ENCODE peak calls at places on chromosomes 12 and 14, in five cellular contexts. I is A549, D is A673, L is erythroblast, N is HL-60. R is an unnamed sample.

GRCh38 chr12:117047810-117048584 is 51.2 kb downstream of the TESC start:
- DNase-seq in I (no peak), D (no peak), L (no peak), N (no peak), R (no peak)

GRCh38 chr12:56084958-56085543 is 5.1 kb downstream of the ERBB3 start:
- DNase-seq in I (peak; percentile 62), D (peak; percentile 54), L (peak; percentile 57), N (peak; percentile 20), R (no peak)

GRCh38 chr14:67428501-67429031 is 16.6 kb upstream of the PLEK2 start:
- DNase-seq in I (no peak), D (no peak), L (peak; percentile 30), N (no peak), R (no peak)

GRCh38 chr14:93200553-93200952 is 6.3 kb downstream of the GON7 start:
- DNase-seq in I (no peak), D (no peak), L (no peak), N (no peak), R (no peak)

GRCh38 chr14:94089479-94089878 is 8.4 kb downstream of the IFI27L1 start:
- DNase-seq in I (no peak), D (no peak), L (no peak), N (no peak), R (no peak)

GRCh38 chr12:11578461-11578993 is 70.9 kb upstream of the ETV6 start:
- DNase-seq in I (no peak), D (no peak), L (no peak), N (no peak), R (no peak)

GRCh38 chr14:59511916-59512530 is 27.7 kb downstream of the JKAMP start:
- DNase-seq in I (peak; percentile 24), D (peak; percentile 72), L (peak; percentile 19), N (no peak), R (no peak)

GRCh38 chr12:19035552-19035951 is 94.0 kb upstream of the PLEKHA5 start:
- DNase-seq in I (no peak), D (no peak), L (no peak), N (no peak), R (no peak)

GRCh38 chr12:52171950-52172512 is 19.8 kb downstream of the KRT80 start:
- DNase-seq in I (peak; percentile 66), D (no peak), L (no peak), N (peak; percentile 63), R (no peak)

GRCh38 chr12:109738878-109739665 is 25.4 kb downstream of the FAM222A start:
- DNase-seq in I (no peak), D (no peak), L (no peak), N (no peak), R (no peak)

GRCh38 chr12:93361159-93361919 is 16.4 kb upstream of the NUDT4 start:
- DNase-seq in I (no peak), D (peak; percentile 47), L (peak; percentile 66), N (no peak), R (no peak)

GRCh38 chr14:71103662-71104484 is 196.6 kb downstream of the PCNX1 start:
- DNase-seq in I (peak; percentile 48), D (peak; percentile 72), L (peak; percentile 73), N (peak; percentile 30), R (no peak)

GRCh38 chr12:14443531-14443930 is 78.0 kb downstream of the ATF7IP start:
- DNase-seq in I (no peak), D (no peak), L (no peak), N (no peak), R (no peak)